ENCODE peak calls at places on chromosomes 6 and 20, in eight cellular contexts. One of them, this sample, is unnamed.

GRCh38 chr6:150537481-150537880 is 62.2 kb upstream of the PLEKHG1 start:
- DNase-seq in AG04450: no peak
- DNase-seq in NCI-H345: no peak
- DNase-seq in NCI-H1417: no peak
- DNase-seq in posterior vena cava: no peak
- DNase-seq in transverse colon: no peak
- DNase-seq in stimulated activated CD8-positive, alpha-beta memory T cell treated with anti-CD3 and anti-CD28 coated beads, Interleukin-4, amount 100 ng/mL, for 24 hours: no peak
- DNase-seq in stimulated activated CD4-positive, alpha-beta T cell treated with anti-CD3 and anti-CD28 coated beads, Interleukin-12 subunit alpha, Interleukin-12 subunit beta, amount 100 ng/mL, for 4 hours: no peak
- DNase-seq in this sample: no peak

GRCh38 chr20:10714236-10714975 is 40.6 kb upstream of the JAG1 start:
- DNase-seq in AG04450: no peak
- DNase-seq in NCI-H345: no peak
- DNase-seq in NCI-H1417: no peak
- DNase-seq in posterior vena cava: no peak
- DNase-seq in transverse colon: no peak
- DNase-seq in stimulated activated CD8-positive, alpha-beta memory T cell treated with anti-CD3 and anti-CD28 coated beads, Interleukin-4, amount 100 ng/mL, for 24 hours: no peak
- DNase-seq in stimulated activated CD4-positive, alpha-beta T cell treated with anti-CD3 and anti-CD28 coated beads, Interleukin-12 subunit alpha, Interleukin-12 subunit beta, amount 100 ng/mL, for 4 hours: no peak
- DNase-seq in this sample: no peak

GRCh38 chr6:145699462-145699861 is 35.9 kb downstream of the EPM2A start:
- DNase-seq in AG04450: peak; percentile 10
- DNase-seq in NCI-H345: no peak
- DNase-seq in NCI-H1417: no peak
- DNase-seq in posterior vena cava: no peak
- DNase-seq in transverse colon: no peak
- DNase-seq in stimulated activated CD8-positive, alpha-beta memory T cell treated with anti-CD3 and anti-CD28 coated beads, Interleukin-4, amount 100 ng/mL, for 24 hours: no peak
- DNase-seq in stimulated activated CD4-positive, alpha-beta T cell treated with anti-CD3 and anti-CD28 coated beads, Interleukin-12 subunit alpha, Interleukin-12 subunit beta, amount 100 ng/mL, for 4 hours: no peak
- DNase-seq in this sample: no peak

GRCh38 chr6:54431466-54431865 is 123.2 kb downstream of the TINAG start:
- DNase-seq in AG04450: peak; percentile 1
- DNase-seq in NCI-H345: no peak
- DNase-seq in NCI-H1417: no peak
- DNase-seq in posterior vena cava: no peak
- DNase-seq in transverse colon: no peak
- DNase-seq in stimulated activated CD8-positive, alpha-beta memory T cell treated with anti-CD3 and anti-CD28 coated beads, Interleukin-4, amount 100 ng/mL, for 24 hours: no peak
- DNase-seq in stimulated activated CD4-positive, alpha-beta T cell treated with anti-CD3 and anti-CD28 coated beads, Interleukin-12 subunit alpha, Interleukin-12 subunit beta, amount 100 ng/mL, for 4 hours: no peak
- DNase-seq in this sample: no peak

GRCh38 chr20:21229163-21229562 is 74.0 kb upstream of the XRN2 start:
- DNase-seq in AG04450: no peak
- DNase-seq in NCI-H345: no peak
- DNase-seq in NCI-H1417: no peak
- DNase-seq in posterior vena cava: no peak
- DNase-seq in transverse colon: no peak
- DNase-seq in stimulated activated CD8-positive, alpha-beta memory T cell treated with anti-CD3 and anti-CD28 coated beads, Interleukin-4, amount 100 ng/mL, for 24 hours: no peak
- DNase-seq in stimulated activated CD4-positive, alpha-beta T cell treated with anti-CD3 and anti-CD28 coated beads, Interleukin-12 subunit alpha, Interleukin-12 subunit beta, amount 100 ng/mL, for 4 hours: no peak
- DNase-seq in this sample: no peak

GRCh38 chr6:28553986-28554881 is 28.6 kb downstream of the GPX5 start:
- DNase-seq in AG04450: no peak
- DNase-seq in NCI-H345: no peak
- DNase-seq in NCI-H1417: peak; percentile 3
- DNase-seq in posterior vena cava: no peak
- DNase-seq in transverse colon: no peak
- DNase-seq in stimulated activated CD8-positive, alpha-beta memory T cell treated with anti-CD3 and anti-CD28 coated beads, Interleukin-4, amount 100 ng/mL, for 24 hours: no peak
- DNase-seq in stimulated activated CD4-positive, alpha-beta T cell treated with anti-CD3 and anti-CD28 coated beads, Interleukin-12 subunit alpha, Interleukin-12 subunit beta, amount 100 ng/mL, for 4 hours: no peak
- DNase-seq in this sample: no peak

GRCh38 chr6:100665041-100665380 is 200.3 kb upstream of the SIM1 start:
- DNase-seq in AG04450: no peak
- DNase-seq in NCI-H345: no peak
- DNase-seq in NCI-H1417: no peak
- DNase-seq in posterior vena cava: no peak
- DNase-seq in transverse colon: peak; percentile 19
- DNase-seq in stimulated activated CD8-positive, alpha-beta memory T cell treated with anti-CD3 and anti-CD28 coated beads, Interleukin-4, amount 100 ng/mL, for 24 hours: no peak
- DNase-seq in stimulated activated CD4-positive, alpha-beta T cell treated with anti-CD3 and anti-CD28 coated beads, Interleukin-12 subunit alpha, Interleukin-12 subunit beta, amount 100 ng/mL, for 4 hours: no peak
- DNase-seq in this sample: no peak

GRCh38 chr6:78483546-78483945 is 383.8 kb upstream of the IRAK1BP1 start:
- DNase-seq in AG04450: no peak
- DNase-seq in NCI-H345: no peak
- DNase-seq in NCI-H1417: no peak
- DNase-seq in posterior vena cava: no peak
- DNase-seq in transverse colon: no peak
- DNase-seq in stimulated activated CD8-positive, alpha-beta memory T cell treated with anti-CD3 and anti-CD28 coated beads, Interleukin-4, amount 100 ng/mL, for 24 hours: no peak
- DNase-seq in stimulated activated CD4-positive, alpha-beta T cell treated with anti-CD3 and anti-CD28 coated beads, Interleukin-12 subunit alpha, Interleukin-12 subunit beta, amount 100 ng/mL, for 4 hours: no peak
- DNase-seq in this sample: no peak

GRCh38 chr6:49550413-49551125 is at the start of gene C6orf141:
- DNase-seq in AG04450: no peak
- DNase-seq in NCI-H345: peak; percentile 64
- DNase-seq in NCI-H1417: peak; percentile 83
- DNase-seq in posterior vena cava: no peak
- DNase-seq in transverse colon: peak; percentile 76
- DNase-seq in stimulated activated CD8-positive, alpha-beta memory T cell treated with anti-CD3 and anti-CD28 coated beads, Interleukin-4, amount 100 ng/mL, for 24 hours: no peak
- DNase-seq in stimulated activated CD4-positive, alpha-beta T cell treated with anti-CD3 and anti-CD28 coated beads, Interleukin-12 subunit alpha, Interleukin-12 subunit beta, amount 100 ng/mL, for 4 hours: no peak
- DNase-seq in this sample: no peak

GRCh38 chr20:34088305-34088870 is 23.7 kb downstream of the EIF2S2 start:
- DNase-seq in AG04450: no peak
- DNase-seq in NCI-H345: no peak
- DNase-seq in NCI-H1417: no peak
- DNase-seq in posterior vena cava: no peak
- DNase-seq in transverse colon: no peak
- DNase-seq in stimulated activated CD8-positive, alpha-beta memory T cell treated with anti-CD3 and anti-CD28 coated beads, Interleukin-4, amount 100 ng/mL, for 24 hours: no peak
- DNase-seq in stimulated activated CD4-positive, alpha-beta T cell treated with anti-CD3 and anti-CD28 coated beads, Interleukin-12 subunit alpha, Interleukin-12 subunit beta, amount 100 ng/mL, for 4 hours: no peak
- DNase-seq in this sample: no peak

GRCh38 chr6:23414204-23414501 is 711.9 kb upstream of the NRSN1 start:
- DNase-seq in AG04450: peak; percentile 74
- DNase-seq in NCI-H345: no peak
- DNase-seq in NCI-H1417: no peak
- DNase-seq in posterior vena cava: no peak
- DNase-seq in transverse colon: no peak
- DNase-seq in stimulated activated CD8-positive, alpha-beta memory T cell treated with anti-CD3 and anti-CD28 coated beads, Interleukin-4, amount 100 ng/mL, for 24 hours: no peak
- DNase-seq in stimulated activated CD4-positive, alpha-beta T cell treated with anti-CD3 and anti-CD28 coated beads, Interleukin-12 subunit alpha, Interleukin-12 subunit beta, amount 100 ng/mL, for 4 hours: no peak
- DNase-seq in this sample: no peak

GRCh38 chr6:11309947-11310665 is 77.6 kb upstream of the NEDD9 start:
- DNase-seq in AG04450: peak; percentile 30
- DNase-seq in NCI-H345: no peak
- DNase-seq in NCI-H1417: no peak
- DNase-seq in posterior vena cava: no peak
- DNase-seq in transverse colon: no peak
- DNase-seq in stimulated activated CD8-positive, alpha-beta memory T cell treated with anti-CD3 and anti-CD28 coated beads, Interleukin-4, amount 100 ng/mL, for 24 hours: no peak
- DNase-seq in stimulated activated CD4-positive, alpha-beta T cell treated with anti-CD3 and anti-CD28 coated beads, Interleukin-12 subunit alpha, Interleukin-12 subunit beta, amount 100 ng/mL, for 4 hours: no peak
- DNase-seq in this sample: no peak

GRCh38 chr6:167079853-167080297 is 43.0 kb upstream of the CCR6 start:
- DNase-seq in AG04450: no peak
- DNase-seq in NCI-H345: no peak
- DNase-seq in NCI-H1417: no peak
- DNase-seq in posterior vena cava: no peak
- DNase-seq in transverse colon: peak; percentile 54
- DNase-seq in stimulated activated CD8-positive, alpha-beta memory T cell treated with anti-CD3 and anti-CD28 coated beads, Interleukin-4, amount 100 ng/mL, for 24 hours: peak; percentile 44
- DNase-seq in stimulated activated CD4-positive, alpha-beta T cell treated with anti-CD3 and anti-CD28 coated beads, Interleukin-12 subunit alpha, Interleukin-12 subunit beta, amount 100 ng/mL, for 4 hours: peak; percentile 47
- DNase-seq in this sample: no peak

GRCh38 chr6:68087399-68088133 is 547.5 kb upstream of the ADGRB3 start:
- DNase-seq in AG04450: no peak
- DNase-seq in NCI-H345: no peak
- DNase-seq in NCI-H1417: no peak
- DNase-seq in posterior vena cava: no peak
- DNase-seq in transverse colon: no peak
- DNase-seq in stimulated activated CD8-positive, alpha-beta memory T cell treated with anti-CD3 and anti-CD28 coated beads, Interleukin-4, amount 100 ng/mL, for 24 hours: no peak
- DNase-seq in stimulated activated CD4-positive, alpha-beta T cell treated with anti-CD3 and anti-CD28 coated beads, Interleukin-12 subunit alpha, Interleukin-12 subunit beta, amount 100 ng/mL, for 4 hours: no peak
- DNase-seq in this sample: no peak

GRCh38 chr6:153790881-153791473 is 248.1 kb upstream of the OPRM1 start:
- DNase-seq in AG04450: no peak
- DNase-seq in NCI-H345: no peak
- DNase-seq in NCI-H1417: peak; percentile 7
- DNase-seq in posterior vena cava: no peak
- DNase-seq in transverse colon: no peak
- DNase-seq in stimulated activated CD8-positive, alpha-beta memory T cell treated with anti-CD3 and anti-CD28 coated beads, Interleukin-4, amount 100 ng/mL, for 24 hours: no peak
- DNase-seq in stimulated activated CD4-positive, alpha-beta T cell treated with anti-CD3 and anti-CD28 coated beads, Interleukin-12 subunit alpha, Interleukin-12 subunit beta, amount 100 ng/mL, for 4 hours: no peak
- DNase-seq in this sample: no peak

GRCh38 chr6:34817337-34817910 is 25.5 kb downstream of the BLTP3A start:
- DNase-seq in AG04450: no peak
- DNase-seq in NCI-H345: no peak
- DNase-seq in NCI-H1417: no peak
- DNase-seq in posterior vena cava: no peak
- DNase-seq in transverse colon: no peak
- DNase-seq in stimulated activated CD8-positive, alpha-beta memory T cell treated with anti-CD3 and anti-CD28 coated beads, Interleukin-4, amount 100 ng/mL, for 24 hours: no peak
- DNase-seq in stimulated activated CD4-positive, alpha-beta T cell treated with anti-CD3 and anti-CD28 coated beads, Interleukin-12 subunit alpha, Interleukin-12 subunit beta, amount 100 ng/mL, for 4 hours: no peak
- DNase-seq in this sample: no peak

GRCh38 chr20:44598413-44599290 is 16.3 kb downstream of the PKIG start:
- DNase-seq in AG04450: no peak
- DNase-seq in NCI-H345: no peak
- DNase-seq in NCI-H1417: no peak
- DNase-seq in posterior vena cava: peak; percentile 83
- DNase-seq in transverse colon: no peak
- DNase-seq in stimulated activated CD8-positive, alpha-beta memory T cell treated with anti-CD3 and anti-CD28 coated beads, Interleukin-4, amount 100 ng/mL, for 24 hours: no peak
- DNase-seq in stimulated activated CD4-positive, alpha-beta T cell treated with anti-CD3 and anti-CD28 coated beads, Interleukin-12 subunit alpha, Interleukin-12 subunit beta, amount 100 ng/mL, for 4 hours: no peak
- DNase-seq in this sample: no peak

GRCh38 chr20:64099880-64100565 is 7.3 kb downstream of the NPBWR2 start:
- DNase-seq in AG04450: no peak
- DNase-seq in NCI-H345: no peak
- DNase-seq in NCI-H1417: peak; percentile 42
- DNase-seq in posterior vena cava: no peak
- DNase-seq in transverse colon: no peak
- DNase-seq in stimulated activated CD8-positive, alpha-beta memory T cell treated with anti-CD3 and anti-CD28 coated beads, Interleukin-4, amount 100 ng/mL, for 24 hours: no peak
- DNase-seq in stimulated activated CD4-positive, alpha-beta T cell treated with anti-CD3 and anti-CD28 coated beads, Interleukin-12 subunit alpha, Interleukin-12 subunit beta, amount 100 ng/mL, for 4 hours: no peak
- DNase-seq in this sample: peak; percentile 59

GRCh38 chr20:58818585-58819285 is 32.0 kb downstream of the GNAS-AS1 start:
- DNase-seq in AG04450: peak; percentile 42
- DNase-seq in NCI-H345: no peak
- DNase-seq in NCI-H1417: no peak
- DNase-seq in posterior vena cava: no peak
- DNase-seq in transverse colon: no peak
- DNase-seq in stimulated activated CD8-positive, alpha-beta memory T cell treated with anti-CD3 and anti-CD28 coated beads, Interleukin-4, amount 100 ng/mL, for 24 hours: peak; percentile 53
- DNase-seq in stimulated activated CD4-positive, alpha-beta T cell treated with anti-CD3 and anti-CD28 coated beads, Interleukin-12 subunit alpha, Interleukin-12 subunit beta, amount 100 ng/mL, for 4 hours: peak; percentile 12
- DNase-seq in this sample: peak; percentile 67

GRCh38 chr6:130482645-130483390 is 117.0 kb downstream of the TMEM200A start:
- DNase-seq in AG04450: no peak
- DNase-seq in NCI-H345: no peak
- DNase-seq in NCI-H1417: no peak
- DNase-seq in posterior vena cava: no peak
- DNase-seq in transverse colon: no peak
- DNase-seq in stimulated activated CD8-positive, alpha-beta memory T cell treated with anti-CD3 and anti-CD28 coated beads, Interleukin-4, amount 100 ng/mL, for 24 hours: no peak
- DNase-seq in stimulated activated CD4-positive, alpha-beta T cell treated with anti-CD3 and anti-CD28 coated beads, Interleukin-12 subunit alpha, Interleukin-12 subunit beta, amount 100 ng/mL, for 4 hours: no peak
- DNase-seq in this sample: no peak

GRCh38 chr6:20652691-20653479 is 118.6 kb downstream of the CDKAL1 start:
- DNase-seq in AG04450: no peak
- DNase-seq in NCI-H345: no peak
- DNase-seq in NCI-H1417: no peak
- DNase-seq in posterior vena cava: no peak
- DNase-seq in transverse colon: no peak
- DNase-seq in stimulated activated CD8-positive, alpha-beta memory T cell treated with anti-CD3 and anti-CD28 coated beads, Interleukin-4, amount 100 ng/mL, for 24 hours: no peak
- DNase-seq in stimulated activated CD4-positive, alpha-beta T cell treated with anti-CD3 and anti-CD28 coated beads, Interleukin-12 subunit alpha, Interleukin-12 subunit beta, amount 100 ng/mL, for 4 hours: no peak
- DNase-seq in this sample: no peak

GRCh38 chr6:99364026-99364425 is 14.6 kb upstream of the FAXC start:
- DNase-seq in AG04450: no peak
- DNase-seq in NCI-H345: no peak
- DNase-seq in NCI-H1417: no peak
- DNase-seq in posterior vena cava: no peak
- DNase-seq in transverse colon: no peak
- DNase-seq in stimulated activated CD8-positive, alpha-beta memory T cell treated with anti-CD3 and anti-CD28 coated beads, Interleukin-4, amount 100 ng/mL, for 24 hours: no peak
- DNase-seq in stimulated activated CD4-positive, alpha-beta T cell treated with anti-CD3 and anti-CD28 coated beads, Interleukin-12 subunit alpha, Interleukin-12 subunit beta, amount 100 ng/mL, for 4 hours: no peak
- DNase-seq in this sample: no peak

GRCh38 chr20:5510446-5510845 is 193.7 kb upstream of the PROKR2 start:
- DNase-seq in AG04450: no peak
- DNase-seq in NCI-H345: no peak
- DNase-seq in NCI-H1417: no peak
- DNase-seq in posterior vena cava: peak; percentile 36
- DNase-seq in transverse colon: no peak
- DNase-seq in stimulated activated CD8-positive, alpha-beta memory T cell treated with anti-CD3 and anti-CD28 coated beads, Interleukin-4, amount 100 ng/mL, for 24 hours: no peak
- DNase-seq in stimulated activated CD4-positive, alpha-beta T cell treated with anti-CD3 and anti-CD28 coated beads, Interleukin-12 subunit alpha, Interleukin-12 subunit beta, amount 100 ng/mL, for 4 hours: no peak
- DNase-seq in this sample: no peak

GRCh38 chr20:4809707-4810106 is 88.0 kb downstream of the PRND start:
- DNase-seq in AG04450: no peak
- DNase-seq in NCI-H345: peak; percentile 92
- DNase-seq in NCI-H1417: peak; percentile 56
- DNase-seq in posterior vena cava: no peak
- DNase-seq in transverse colon: peak; percentile 23
- DNase-seq in stimulated activated CD8-positive, alpha-beta memory T cell treated with anti-CD3 and anti-CD28 coated beads, Interleukin-4, amount 100 ng/mL, for 24 hours: no peak
- DNase-seq in stimulated activated CD4-positive, alpha-beta T cell treated with anti-CD3 and anti-CD28 coated beads, Interleukin-12 subunit alpha, Interleukin-12 subunit beta, amount 100 ng/mL, for 4 hours: no peak
- DNase-seq in this sample: no peak

GRCh38 chr6:106112446-106112845 is 26.3 kb downstream of the PRDM1 start:
- DNase-seq in AG04450: no peak
- DNase-seq in NCI-H345: no peak
- DNase-seq in NCI-H1417: no peak
- DNase-seq in posterior vena cava: no peak
- DNase-seq in transverse colon: no peak
- DNase-seq in stimulated activated CD8-positive, alpha-beta memory T cell treated with anti-CD3 and anti-CD28 coated beads, Interleukin-4, amount 100 ng/mL, for 24 hours: no peak
- DNase-seq in stimulated activated CD4-positive, alpha-beta T cell treated with anti-CD3 and anti-CD28 coated beads, Interleukin-12 subunit alpha, Interleukin-12 subunit beta, amount 100 ng/mL, for 4 hours: no peak
- DNase-seq in this sample: no peak

GRCh38 chr6:14046476-14047068 is 71.0 kb upstream of the CD83 start:
- DNase-seq in AG04450: no peak
- DNase-seq in NCI-H345: peak; percentile 7
- DNase-seq in NCI-H1417: no peak
- DNase-seq in posterior vena cava: no peak
- DNase-seq in transverse colon: peak; percentile 32
- DNase-seq in stimulated activated CD8-positive, alpha-beta memory T cell treated with anti-CD3 and anti-CD28 coated beads, Interleukin-4, amount 100 ng/mL, for 24 hours: peak; percentile 9
- DNase-seq in stimulated activated CD4-positive, alpha-beta T cell treated with anti-CD3 and anti-CD28 coated beads, Interleukin-12 subunit alpha, Interleukin-12 subunit beta, amount 100 ng/mL, for 4 hours: peak; percentile 12
- DNase-seq in this sample: no peak

GRCh38 chr6:113396644-113397201 is 460.4 kb upstream of the MARCKS start:
- DNase-seq in AG04450: no peak
- DNase-seq in NCI-H345: no peak
- DNase-seq in NCI-H1417: no peak
- DNase-seq in posterior vena cava: no peak
- DNase-seq in transverse colon: no peak
- DNase-seq in stimulated activated CD8-positive, alpha-beta memory T cell treated with anti-CD3 and anti-CD28 coated beads, Interleukin-4, amount 100 ng/mL, for 24 hours: no peak
- DNase-seq in stimulated activated CD4-positive, alpha-beta T cell treated with anti-CD3 and anti-CD28 coated beads, Interleukin-12 subunit alpha, Interleukin-12 subunit beta, amount 100 ng/mL, for 4 hours: no peak
- DNase-seq in this sample: no peak

GRCh38 chr6:48535569-48535968 is 424.6 kb upstream of the PTCHD4 start:
- DNase-seq in AG04450: no peak
- DNase-seq in NCI-H345: no peak
- DNase-seq in NCI-H1417: no peak
- DNase-seq in posterior vena cava: no peak
- DNase-seq in transverse colon: no peak
- DNase-seq in stimulated activated CD8-positive, alpha-beta memory T cell treated with anti-CD3 and anti-CD28 coated beads, Interleukin-4, amount 100 ng/mL, for 24 hours: no peak
- DNase-seq in stimulated activated CD4-positive, alpha-beta T cell treated with anti-CD3 and anti-CD28 coated beads, Interleukin-12 subunit alpha, Interleukin-12 subunit beta, amount 100 ng/mL, for 4 hours: no peak
- DNase-seq in this sample: no peak

This sample was measured in NK-92 treated with Interleukin-12 subunit alpha and Interleukin-12 subunit beta, amount 100 ng/mL, for 24 hours.